ENCODE peak calls at places on chromosomes 3 and 15, in five cellular contexts. M is H1, Y is HCT116, P is HepG2, T is SK-N-SH. N is an unnamed sample.

GRCh38 chr15:53869044-53869805 is 109.0 kb upstream of the UNC13C start:
- DNase-seq in T (peak; percentile 10), Y (no peak), P (no peak), M (no peak), N (no peak)

GRCh38 chr3:148797822-148798221 is 29.8 kb upstream of the CPB1 start:
- DNase-seq in M (no peak), T (no peak), P (no peak), Y (no peak), N (no peak)

GRCh38 chr3:191302451-191302850 is 26.7 kb upstream of the CCDC50 start:
- DNase-seq in P (no peak), M (no peak), T (no peak), Y (no peak), N (no peak)

GRCh38 chr3:67458406-67458805 is 196.0 kb downstream of the SUCLG2 start:
- DNase-seq in T (no peak), P (no peak), Y (no peak), M (no peak), N (no peak)

GRCh38 chr3:187740446-187741399 is 4.5 kb downstream of the BCL6 start:
- DNase-seq in T (peak; percentile 85), P (no peak), M (no peak), Y (no peak), N (peak; percentile 60)

GRCh38 chr3:123632161-123632655 is 47.4 kb upstream of the HACD2 start:
- DNase-seq in M (no peak), Y (no peak), P (no peak), T (no peak), N (no peak)

GRCh38 chr3:187963003-187963676 is 190.8 kb upstream of the LPP start:
- DNase-seq in Y (no peak), P (no peak), T (no peak), M (no peak), N (no peak)

GRCh38 chr3:17938313-17938712 is 195.9 kb upstream of the TBC1D5 start:
- DNase-seq in M (no peak), P (no peak), T (no peak), Y (no peak), N (no peak)

GRCh38 chr3:40211579-40211978 is 97.9 kb upstream of the EIF1B start:
- DNase-seq in Y (no peak), T (no peak), M (no peak), P (no peak), N (no peak)

GRCh38 chr3:161250116-161250515 is 29.0 kb downstream of the NMD3 start:
- DNase-seq in P (no peak), M (no peak), Y (no peak), T (no peak), N (no peak)

GRCh38 chr15:45023659-45024320 is 795 bp downstream of the SORD start:
- DNase-seq in T (peak; percentile 16), P (no peak), Y (no peak), M (no peak), N (no peak)

GRCh38 chr3:49028673-49029562 is at the start of gene IMPDH2:
- DNase-seq in P (peak; percentile 82), M (peak; percentile 79), Y (peak; percentile 87), T (peak; percentile 92), N (peak; percentile 93)

GRCh38 chr15:75350601-75351331 is 3.9 kb downstream of the NEIL1 start:
- DNase-seq in M (no peak), P (no peak), Y (no peak), T (no peak), N (no peak)

GRCh38 chr3:138051946-138052802 is 42.2 kb downstream of the CLDN18 start:
- DNase-seq in P (peak; percentile 28), Y (peak; percentile 12), M (no peak), T (peak; percentile 34), N (peak; percentile 37)

GRCh38 chr3:31937225-31937624 is 43.8 kb downstream of the OSBPL10 start:
- DNase-seq in M (no peak), P (no peak), Y (no peak), T (no peak), N (no peak)

GRCh38 chr3:131370935-131371698 is 10.5 kb upstream of the NUDT16 start:
- DNase-seq in P (no peak), T (no peak), M (no peak), Y (no peak), N (no peak)

GRCh38 chr3:148992027-148992634 is 791 bp downstream of the GYG1 start:
- DNase-seq in Y (no peak), T (no peak), P (peak; percentile 8), M (no peak), N (peak; percentile 60)

GRCh38 chr3:72018339-72018984 is 233.5 kb upstream of the PROK2 start:
- DNase-seq in P (no peak), Y (no peak), M (no peak), T (no peak), N (no peak)

GRCh38 chr3:154240235-154240634 is 84.1 kb downstream of the DHX36 start:
- DNase-seq in M (no peak), T (no peak), P (no peak), Y (no peak), N (no peak)

GRCh38 chr3:168545591-168545990 is 449.9 kb upstream of the GOLIM4 start:
- DNase-seq in P (no peak), M (no peak), Y (no peak), T (no peak), N (peak; percentile 15)

GRCh38 chr3:112059497-112059896 is 25.0 kb downstream of the TMPRSS7 start:
- DNase-seq in T (no peak), Y (no peak), M (no peak), P (no peak), N (peak; percentile 28)

GRCh38 chr3:59709702-59710555 is 660.1 kb upstream of the CFAP20DC start:
- DNase-seq in Y (no peak), P (no peak), T (no peak), M (no peak), N (no peak)

GRCh38 chr3:14785207-14786155 is 33.3 kb upstream of the FGD5 start:
- DNase-seq in Y (no peak), M (no peak), P (no peak), T (no peak), N (no peak)

GRCh38 chr15:88792342-88793282 is 10.6 kb upstream of the ACAN start:
- DNase-seq in M (no peak), Y (no peak), T (no peak), P (no peak), N (no peak)

GRCh38 chr3:194565597-194566190 is 67.5 kb downstream of the TMEM44 start:
- DNase-seq in T (no peak), M (no peak), P (no peak), Y (no peak), N (no peak)

GRCh38 chr3:66398228-66399025 is 102.4 kb downstream of the LRIG1 start:
- DNase-seq in M (no peak), P (no peak), T (no peak), Y (no peak), N (no peak)

GRCh38 chr15:41544650-41545015 is 576 bp upstream of the RPAP1 start:
- DNase-seq in M (no peak), T (peak; percentile 54), Y (no peak), P (no peak), N (no peak)
- TF ChIP-seq JUND in M (no peak), T (no peak), Y (no peak), P (no peak), N (no peak)

DNA sequence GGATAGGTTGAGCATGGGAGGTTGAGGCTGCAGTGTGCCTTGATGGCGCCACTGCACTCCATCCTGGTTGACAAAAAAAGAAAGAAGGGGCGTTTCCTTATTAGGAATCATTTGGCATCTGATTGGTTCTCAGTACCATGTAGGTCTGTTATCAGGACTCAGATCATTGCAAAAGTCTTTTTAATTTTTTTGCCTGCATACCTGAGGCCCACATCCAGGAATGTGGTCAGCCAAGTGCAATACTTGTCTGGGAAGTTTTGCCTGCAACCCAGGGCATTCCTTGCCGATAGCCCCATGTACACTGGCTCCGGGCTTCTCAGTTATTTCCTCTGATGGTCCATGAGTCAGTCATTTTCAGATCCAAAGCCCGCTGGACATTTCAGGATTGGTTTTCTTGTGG is 50.1 kb upstream of the CRTC3 start:
- DNase-seq in T (no peak), P (no peak), M (no peak), Y (peak; percentile 10), N (peak; percentile 91)
- TF ChIP-seq JUND in T (no peak), P (no peak), M (no peak), Y (no peak), N (peak; percentile 81)

DNA sequence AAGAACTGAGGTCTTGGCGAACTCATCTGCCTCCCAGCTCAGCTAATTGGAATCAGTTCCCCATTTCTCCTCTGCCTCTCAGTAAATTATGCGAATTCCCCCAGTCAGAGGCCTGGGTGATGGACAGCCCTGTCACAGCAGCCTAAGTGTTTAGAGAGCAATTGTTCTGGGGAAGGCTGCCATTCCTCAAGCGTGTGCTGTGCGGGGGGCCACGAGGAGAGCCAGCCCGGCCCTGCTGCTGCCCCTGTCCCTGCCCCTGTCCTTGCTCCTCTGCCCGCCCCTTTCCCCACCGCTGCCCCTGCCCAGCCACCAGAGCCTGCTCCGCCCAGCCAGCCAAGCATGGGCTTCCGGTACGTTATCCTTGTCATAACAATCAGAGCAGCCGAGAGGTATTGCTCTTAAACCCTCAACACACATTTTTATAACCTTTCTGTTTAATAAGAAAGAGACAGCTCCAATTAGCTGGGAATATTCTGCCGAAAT is 12.2 kb upstream of the CACNA2D2 start:
- DNase-seq in P (peak; percentile 12), Y (no peak), M (no peak), T (peak; percentile 85), N (no peak)
- TF ChIP-seq JUND in P (no peak), Y (no peak), M (no peak), T (no peak), N (no peak)

DNA sequence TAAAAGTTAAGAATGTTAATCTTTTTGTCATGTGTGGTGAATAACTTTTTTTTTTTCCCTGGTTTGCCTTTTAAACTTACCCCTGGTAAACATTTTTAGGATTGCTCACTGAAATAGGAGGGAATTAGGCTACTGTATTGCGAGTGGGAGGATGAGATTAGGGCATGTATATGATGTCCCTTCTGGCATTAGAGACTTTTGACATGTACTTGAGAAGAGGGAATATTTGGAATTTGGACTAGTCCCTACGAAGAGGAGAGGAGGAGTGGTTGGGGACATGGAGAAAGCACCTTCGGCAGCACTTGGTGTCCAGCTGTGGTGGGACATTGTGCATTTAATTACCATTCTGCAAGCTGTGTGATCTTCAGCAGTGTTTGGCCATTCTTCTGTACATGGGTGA is 25.0 kb downstream of the PDE8A start:
- DNase-seq in T (no peak), M (no peak), Y (no peak), P (no peak), N (no peak)
- TF ChIP-seq JUND in T (no peak), M (no peak), Y (no peak), P (no peak), N (no peak)

DNA sequence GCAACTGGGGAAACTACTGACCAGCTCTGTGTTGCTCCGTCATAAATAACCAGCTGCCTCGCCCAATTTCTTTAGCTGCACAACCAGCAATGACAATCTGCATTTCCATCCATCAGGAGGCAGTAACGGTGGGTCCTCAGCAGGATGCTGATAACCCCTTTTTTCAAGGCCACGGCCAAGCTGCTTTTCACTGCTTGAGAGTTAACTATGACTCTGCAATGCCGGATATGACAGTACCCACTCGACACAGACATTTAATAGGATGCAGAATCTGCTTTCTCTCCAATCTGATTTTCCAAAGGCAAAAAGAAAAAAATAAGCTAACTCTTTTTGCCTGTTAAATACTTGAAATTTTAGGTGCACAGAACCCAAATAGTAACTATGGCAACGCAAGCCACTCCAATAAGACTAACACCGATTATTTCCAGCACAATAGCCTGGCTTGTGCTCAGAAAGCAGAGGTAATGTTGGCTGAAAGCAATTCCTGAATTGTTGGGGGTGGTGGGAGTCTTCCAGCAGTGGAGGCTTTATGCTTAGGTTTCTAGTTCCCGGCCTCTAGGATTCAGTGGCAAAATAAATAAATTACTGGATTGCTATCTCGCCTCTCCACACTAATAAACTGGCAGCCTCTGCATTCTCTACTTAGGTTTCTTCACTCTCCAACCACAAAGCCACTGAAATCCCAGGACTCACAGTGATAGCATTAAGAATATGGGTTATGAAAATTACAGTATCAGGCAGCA is 31.2 kb upstream of the SRGAP3 start:
- DNase-seq in Y (no peak), P (no peak), T (peak; percentile 61), M (no peak), N (no peak)
- TF ChIP-seq JUND in Y (no peak), P (no peak), T (no peak), M (no peak), N (no peak)